ENCODE peak calls at places on chromosome 3, in four cellular contexts. One of them, this sample, is unnamed.
A peak's percentile ranks its signal among the peaks of the same experiment; 100 is the strongest.

GRCh38 chr3:156606729-156607128 is 51.8 kb upstream of the SSR3 start:
- DNase-seq in AG08395: no peak
- DNase-seq in mesenteric fat pad: no peak
- DNase-seq in iPS-NIHi11: no peak
- DNase-seq in this sample: no peak

GRCh38 chr3:168859143-168859542 is 763.4 kb upstream of the GOLIM4 start:
- DNase-seq in AG08395: no peak
- DNase-seq in mesenteric fat pad: no peak
- DNase-seq in iPS-NIHi11: no peak
- DNase-seq in this sample: no peak

GRCh38 chr3:31407665-31408064 is 125.1 kb upstream of the STT3B start:
- DNase-seq in AG08395: peak; percentile 8
- DNase-seq in mesenteric fat pad: no peak
- DNase-seq in iPS-NIHi11: no peak
- DNase-seq in this sample: no peak

GRCh38 chr3:127480196-127480933 is 110.2 kb downstream of the TPRA1 start:
- DNase-seq in AG08395: no peak
- DNase-seq in mesenteric fat pad: peak; percentile 68
- DNase-seq in iPS-NIHi11: no peak
- DNase-seq in this sample: no peak

GRCh38 chr3:126034481-126035361 is 49.2 kb downstream of the SLC41A3 start:
- DNase-seq in AG08395: no peak
- DNase-seq in mesenteric fat pad: peak; percentile 41
- DNase-seq in iPS-NIHi11: no peak
- DNase-seq in this sample: no peak

GRCh38 chr3:188687389-188687788 is 484.4 kb upstream of the TPRG1 start:
- DNase-seq in AG08395: peak; percentile 12
- DNase-seq in mesenteric fat pad: no peak
- DNase-seq in iPS-NIHi11: no peak
- DNase-seq in this sample: no peak

GRCh38 chr3:195697582-195698324 is 23.0 kb upstream of the MUC20 start:
- DNase-seq in AG08395: peak; percentile 95
- DNase-seq in mesenteric fat pad: no peak
- DNase-seq in iPS-NIHi11: peak; percentile 82
- DNase-seq in this sample: no peak

GRCh38 chr3:157844770-157845522 is 261.3 kb downstream of the SHOX2 start:
- DNase-seq in AG08395: no peak
- DNase-seq in mesenteric fat pad: no peak
- DNase-seq in iPS-NIHi11: no peak
- DNase-seq in this sample: no peak

GRCh38 chr3:151578495-151578894 is 117.6 kb upstream of the IGSF10 start:
- DNase-seq in AG08395: no peak
- DNase-seq in mesenteric fat pad: no peak
- DNase-seq in iPS-NIHi11: no peak
- DNase-seq in this sample: no peak

GRCh38 chr3:146464005-146464595 is 5.3 kb downstream of the PLSCR2 start:
- DNase-seq in AG08395: peak; percentile 22
- DNase-seq in mesenteric fat pad: no peak
- DNase-seq in iPS-NIHi11: no peak
- DNase-seq in this sample: no peak

GRCh38 chr3:10449436-10449835 is 56.0 kb downstream of the ATP2B2 start:
- DNase-seq in AG08395: no peak
- DNase-seq in mesenteric fat pad: no peak
- DNase-seq in iPS-NIHi11: no peak
- DNase-seq in this sample: no peak

GRCh38 chr3:86595696-86596095 is 395.3 kb downstream of the VGLL3 start:
- DNase-seq in AG08395: no peak
- DNase-seq in mesenteric fat pad: no peak
- DNase-seq in iPS-NIHi11: no peak
- DNase-seq in this sample: no peak

GRCh38 chr3:55875137-55875536 is 388.0 kb upstream of the WNT5A start:
- DNase-seq in AG08395: no peak
- DNase-seq in mesenteric fat pad: no peak
- DNase-seq in iPS-NIHi11: no peak
- DNase-seq in this sample: no peak

GRCh38 chr3:149299938-149300791 is 33.3 kb downstream of the TM4SF18 start:
- DNase-seq in AG08395: peak; percentile 84
- DNase-seq in mesenteric fat pad: no peak
- DNase-seq in iPS-NIHi11: peak; percentile 23
- DNase-seq in this sample: no peak

GRCh38 chr3:139173372-139174108 is 128.8 kb upstream of the PRR23C start:
- DNase-seq in AG08395: peak; percentile 50
- DNase-seq in mesenteric fat pad: no peak
- DNase-seq in iPS-NIHi11: no peak
- DNase-seq in this sample: no peak

GRCh38 chr3:115062412-115062956 is 84.6 kb downstream of the ZBTB20 start:
- DNase-seq in AG08395: peak; percentile 68
- DNase-seq in mesenteric fat pad: no peak
- DNase-seq in iPS-NIHi11: no peak
- DNase-seq in this sample: no peak

GRCh38 chr3:39108309-39108708 is 829 bp downstream of the TTC21A start:
- DNase-seq in AG08395: no peak
- DNase-seq in mesenteric fat pad: no peak
- DNase-seq in iPS-NIHi11: no peak
- DNase-seq in this sample: peak; percentile 83

GRCh38 chr3:14435175-14436011 is 33.0 kb downstream of the SLC6A6 start:
- DNase-seq in AG08395: peak; percentile 81
- DNase-seq in mesenteric fat pad: no peak
- DNase-seq in iPS-NIHi11: no peak
- DNase-seq in this sample: no peak